ENCODE peak calls at places on chromosomes 16 and 17, in seven cellular contexts. P is iPS DF 6.9; Q is stimulated activated CD8-positive, alpha-beta memory T cell treated with anti-CD3 and anti-CD28 coated beads, Interleukin-7, amount 100 ng/mL, for 1 hour; W is COR-L47; B is SW480; I is GM04504; O is AG04450. C is an unnamed sample.

GRCh38 chr16:89565256-89565505 is 4.7 kb downstream of the RPL13 start:
- DNase-seq in P (no peak), Q (no peak), W (no peak), B (no peak), I (no peak), O (no peak), C (no peak)

GRCh38 chr17:39183766-39184165 is 13.7 kb downstream of the CACNB1 start:
- DNase-seq in P (no peak), Q (no peak), W (no peak), B (no peak), I (no peak), O (no peak), C (no peak)

GRCh38 chr16:81499576-81500380 is 55.2 kb downstream of the CMIP start:
- DNase-seq in P (no peak), Q (no peak), W (no peak), B (no peak), I (no peak), O (no peak), C (no peak)

GRCh38 chr16:24887472-24887871 is 41.7 kb downstream of the SLC5A11 start:
- DNase-seq in P (no peak), Q (no peak), W (no peak), B (no peak), I (no peak), O (no peak), C (no peak)

GRCh38 chr17:49459401-49459984 is 35.6 kb upstream of the NGFR start:
- DNase-seq in P (no peak), Q (no peak), W (no peak), B (no peak), I (no peak), O (no peak), C (no peak)

GRCh38 chr17:45346255-45347015 is 29.6 kb upstream of the MAP3K14 start:
- DNase-seq in P (no peak), Q (no peak), W (no peak), B (no peak), I (no peak), O (no peak), C (no peak)

GRCh38 chr17:66514227-66514806 is 211.9 kb downstream of the PRKCA start:
- DNase-seq in P (no peak), Q (no peak), W (no peak), B (no peak), I (no peak), O (no peak), C (no peak)

GRCh38 chr16:68229431-68230175 is 6.3 kb downstream of the ESRP2 start:
- DNase-seq in P (no peak), Q (no peak), W (peak; percentile 51), B (peak; percentile 43), I (peak; percentile 47), O (peak; percentile 29), C (peak; percentile 11)

GRCh38 chr16:1940273-1941161 is 2.5 kb downstream of the MSRB1 start:
- DNase-seq in P (no peak), Q (no peak), W (no peak), B (peak; percentile 60), I (no peak), O (no peak), C (no peak)

GRCh38 chr17:50841949-50842354 is 6.6 kb downstream of the WFIKKN2 start:
- DNase-seq in P (no peak), Q (no peak), W (peak; percentile 13), B (peak; percentile 70), I (no peak), O (no peak), C (peak; percentile 51)

GRCh38 chr17:68533887-68534700 is 21.9 kb downstream of the PRKAR1A start:
- DNase-seq in P (no peak), Q (no peak), W (no peak), B (no peak), I (peak; percentile 31), O (no peak), C (no peak)

GRCh38 chr17:62986549-62986948 is 20.5 kb downstream of the TANC2 start:
- DNase-seq in P (no peak), Q (no peak), W (no peak), B (no peak), I (no peak), O (no peak), C (no peak)

GRCh38 chr16:79607587-79607986 is 7.0 kb upstream of the MAF start:
- DNase-seq in P (no peak), Q (no peak), W (no peak), B (peak; percentile 13), I (no peak), O (no peak), C (no peak)

GRCh38 chr16:35431829-35432663 is 1972.6 kb downstream of the TP53TG3F start:
- DNase-seq in P (no peak), Q (no peak), W (no peak), B (peak; percentile 2), I (no peak), O (no peak), C (no peak)

GRCh38 chr17:79870540-79870939 is 31.3 kb upstream of the CBX4 start:
- DNase-seq in P (no peak), Q (no peak), W (no peak), B (no peak), I (no peak), O (no peak), C (no peak)

GRCh38 chr16:57600952-57601580 is 27.4 kb upstream of the ADGRG1 start:
- DNase-seq in P (no peak), Q (no peak), W (no peak), B (no peak), I (no peak), O (no peak), C (no peak)

C was measured in T1000.